ENCODE peak calls at places on chromosomes 2 and 18, in seven cellular contexts. O, S, P, I, G, W and E are unnamed samples.

GRCh38 chr2:71100195-71100964 is 29.6 kb downstream of the MCEE start:
- DNase-seq in W (peak; percentile 2), I (peak; percentile 79), S (peak; percentile 51), O (peak; percentile 79), P (peak; percentile 57), G (peak; percentile 84), E (peak; percentile 76)

GRCh38 chr2:151518802-151519201 is 109.1 kb downstream of the RIF1 start:
- DNase-seq in I (no peak), W (no peak), O (no peak), P (no peak), G (no peak), S (no peak), E (no peak)

GRCh38 chr2:62014102-62014501 is 108.6 kb downstream of the COMMD1 start:
- DNase-seq in P (peak; percentile 38), O (peak; percentile 34), W (no peak), S (no peak), I (peak; percentile 18), G (no peak), E (peak; percentile 76)

GRCh38 chr2:178152033-178152432 is 39.8 kb downstream of the RBM45 start:
- DNase-seq in S (no peak), W (no peak), I (no peak), G (no peak), P (peak; percentile 32), O (no peak), E (no peak)

GRCh38 chr18:63157293-63158011 is 162.1 kb downstream of the BCL2 start:
- DNase-seq in G (no peak), O (no peak), I (no peak), S (no peak), P (no peak), W (peak; percentile 84), E (no peak)

GRCh38 chr18:39751161-39751560 is 2185.6 kb upstream of the CELF4 start:
- DNase-seq in P (no peak), O (no peak), G (no peak), W (no peak), S (no peak), I (no peak), E (no peak)

GRCh38 chr18:78965260-78965659 is 14.4 kb upstream of the SALL3 start:
- DNase-seq in P (no peak), O (no peak), W (no peak), G (no peak), S (no peak), I (no peak), E (no peak)

GRCh38 chr2:134665729-134666506 is 52.9 kb downstream of the TMEM163 start:
- DNase-seq in G (no peak), W (no peak), P (no peak), S (no peak), O (no peak), I (no peak), E (no peak)

GRCh38 chr18:23138470-23138869 is 3.2 kb downstream of the CABLES1 start:
- DNase-seq in O (peak; percentile 39), W (no peak), G (no peak), I (no peak), P (no peak), S (no peak), E (no peak)

GRCh38 chr2:179981085-179981484 is 26.0 kb downstream of the CWC22 start:
- DNase-seq in P (no peak), G (no peak), O (no peak), I (no peak), W (no peak), S (no peak), E (no peak)

GRCh38 chr2:16326736-16327300 is 338.8 kb downstream of the CYRIA start:
- DNase-seq in O (no peak), W (no peak), P (no peak), I (no peak), G (peak; percentile 8), S (no peak), E (no peak)

GRCh38 chr2:192010073-192010472 is 163.2 kb upstream of the CAVIN2 start:
- DNase-seq in P (no peak), W (no peak), G (no peak), I (no peak), O (no peak), S (no peak), E (no peak)

GRCh38 chr2:226766352-226767055 is 33.1 kb downstream of the IRS1 start:
- DNase-seq in O (no peak), I (no peak), G (no peak), W (no peak), S (no peak), P (no peak), E (no peak)

GRCh38 chr2:131417886-131418285 is 53.9 kb upstream of the RAB6D start:
- DNase-seq in W (no peak), I (no peak), G (no peak), P (no peak), S (no peak), O (no peak), E (no peak)

GRCh38 chr2:74602553-74603281 is 45.4 kb downstream of the M1AP start:
- DNase-seq in O (no peak), P (no peak), W (no peak), G (no peak), I (no peak), S (no peak), E (no peak)

GRCh38 chr2:38148501-38148900 is 72.5 kb upstream of the CYP1B1 start:
- DNase-seq in W (no peak), G (no peak), I (no peak), O (no peak), S (no peak), P (peak; percentile 81), E (no peak)

GRCh38 chr2:47180531-47180930 is 25.4 kb upstream of the STPG4 start:
- DNase-seq in O (no peak), P (no peak), G (no peak), S (no peak), W (no peak), I (no peak), E (no peak)

GRCh38 chr2:60958361-60958760 is 59.2 kb upstream of the PEX13 start:
- DNase-seq in O (no peak), I (no peak), S (no peak), P (no peak), W (no peak), G (no peak), E (no peak)

GRCh38 chr18:75131455-75132000 is 77.4 kb downstream of the PTGR3 start:
- DNase-seq in S (no peak), O (no peak), W (no peak), P (no peak), I (no peak), G (peak; percentile 43), E (no peak)

GRCh38 chr2:105795575-105795934 is 50.8 kb downstream of the NCK2 start:
- DNase-seq in O (no peak), S (no peak), G (no peak), W (no peak), I (peak; percentile 28), P (no peak), E (no peak)

GRCh38 chr2:14288016-14288415 is 344.5 kb upstream of the LRATD1 start:
- DNase-seq in S (no peak), I (no peak), G (no peak), O (no peak), P (no peak), W (no peak), E (peak; percentile 97)

GRCh38 chr2:197292614-197293013 is 18.0 kb downstream of the ANKRD44 start:
- DNase-seq in S (no peak), W (no peak), I (no peak), O (no peak), G (no peak), P (no peak), E (no peak)
- TF ChIP-seq JUND in S (no peak), W (no peak), I (no peak), O (no peak), G (no peak), P (no peak), E (no peak)

GRCh38 chr2:98708396-98709186 is 22.3 kb downstream of the MGAT4A start:
- DNase-seq in S (no peak), O (no peak), P (no peak), W (no peak), G (no peak), I (no peak), E (no peak)
- TF ChIP-seq JUND in S (no peak), O (no peak), P (no peak), W (no peak), G (no peak), I (no peak), E (no peak)

DNA sequence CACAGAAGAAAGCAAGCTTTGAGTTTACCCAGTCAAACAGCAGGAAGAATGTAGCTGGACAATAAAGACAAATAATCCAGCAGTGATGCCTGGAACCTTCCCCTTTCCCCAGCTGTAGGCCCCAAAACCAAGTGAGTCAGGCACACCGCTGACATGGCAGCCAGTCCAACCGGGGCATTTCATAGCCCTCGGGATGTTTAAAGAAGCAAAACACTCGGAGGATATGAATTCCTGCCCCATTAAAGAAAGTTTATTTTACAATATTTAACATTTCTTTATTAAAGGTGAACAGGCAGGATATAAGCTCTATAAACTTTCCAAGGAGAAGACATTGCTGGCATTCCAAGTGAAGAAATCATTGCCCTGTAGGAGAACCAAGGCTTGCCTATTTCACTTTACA is 507.6 kb upstream of the TNP1 start:
- DNase-seq in O (no peak), S (no peak), G (no peak), P (no peak), W (no peak), I (no peak), E (peak; percentile 93)
- TF ChIP-seq JUND in O (no peak), S (no peak), G (no peak), P (no peak), W (no peak), I (no peak), E (peak; percentile 65)

GRCh38 chr2:119376810-119377209 is 10.0 kb downstream of the DBI start:
- DNase-seq in O (no peak), G (no peak), I (no peak), P (no peak), W (no peak), S (no peak), E (no peak)

GRCh38 chr2:119377266-119377972 is 10.6 kb downstream of the DBI start:
- DNase-seq in P (no peak), W (no peak), I (peak; percentile 49), O (no peak), G (no peak), S (no peak), E (no peak)

GRCh38 chr2:119371111-119371510 is 4.3 kb downstream of the DBI start:
- DNase-seq in P (no peak), S (no peak), W (no peak), G (no peak), O (no peak), I (no peak), E (no peak)

GRCh38 chr2:119369845-119370244 is 3.1 kb downstream of the DBI start:
- DNase-seq in S (no peak), P (no peak), G (no peak), W (no peak), I (no peak), O (no peak), E (no peak)

DNA sequence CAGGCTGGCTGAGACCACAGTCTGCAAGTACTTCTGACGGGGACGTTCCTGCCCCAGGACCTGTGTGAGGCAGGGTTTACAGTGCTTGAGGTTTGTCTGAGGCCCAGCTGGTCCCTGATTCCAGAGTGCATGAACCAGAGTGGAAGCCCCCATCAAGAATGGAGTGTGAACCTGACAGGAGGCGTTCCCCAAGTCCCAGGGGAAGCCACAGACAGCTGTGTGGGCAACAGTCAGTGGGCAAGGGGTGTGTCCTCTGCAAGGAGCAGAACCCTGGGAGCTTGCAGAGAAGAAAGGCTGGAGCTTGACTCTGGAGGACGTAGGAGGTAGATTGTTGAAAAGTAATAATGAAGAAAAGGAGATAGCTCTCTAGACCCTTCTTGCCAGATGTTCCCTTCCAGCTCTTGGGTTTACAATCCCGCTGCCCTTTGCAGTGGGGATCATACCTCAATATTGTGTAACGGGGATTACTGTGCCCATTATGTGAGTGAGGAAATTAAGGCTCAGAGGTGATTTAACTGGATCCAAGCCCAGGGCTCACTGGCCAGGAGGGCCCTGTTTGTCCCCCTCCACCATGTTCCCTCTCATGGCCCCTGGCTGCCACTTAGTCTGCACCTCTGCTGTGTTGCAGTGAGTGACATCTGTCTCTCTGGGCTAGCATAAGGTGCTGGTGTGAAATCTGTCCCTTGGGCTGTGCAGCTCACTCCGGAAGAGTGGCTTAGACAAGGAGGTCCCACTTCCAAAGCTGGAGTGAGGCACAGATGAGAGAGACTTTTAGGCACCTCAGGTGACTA is 6.2 kb downstream of the DBI start:
- DNase-seq in O (no peak), S (no peak), I (no peak), G (no peak), W (no peak), P (no peak), E (no peak)
- TF ChIP-seq JUND in O (no peak), S (no peak), I (no peak), G (no peak), W (no peak), P (no peak), E (no peak)